ENCODE peak calls at places on chromosomes 12 and 14, in nine cellular contexts. A is BJ, V is spleen, R is H1, X is fibroblast of pulmonary artery, G is tibial artery, H is WTC11, K is nephron progenitor cell, E is heart right ventricle. N is an unnamed sample.

GRCh38 chr14:54364555-54365415 is 32.0 kb upstream of the CDKN3 start:
- DNase-seq in A (no peak), V (no peak), R (peak), X (peak), G (peak), H (no peak), K (no peak), E (peak), N (no peak)

GRCh38 chr12:95118138-95118787 is 44.8 kb upstream of the NR2C1 start:
- DNase-seq in A (peak), V (no peak), R (no peak), X (peak), G (no peak), H (no peak), K (no peak), E (no peak), N (no peak)

GRCh38 chr12:65960820-65961691 is 136.8 kb downstream of the HMGA2 start:
- DNase-seq in A (no peak), V (no peak), R (no peak), X (no peak), G (no peak), H (no peak), K (peak), E (no peak), N (no peak)

GRCh38 chr14:22819191-22819988 is 4.2 kb upstream of the SLC7A7 start:
- DNase-seq in A (peak), V (peak), R (peak), X (peak), G (peak), H (peak), K (peak), E (peak), N (no peak)

GRCh38 chr12:22499445-22499844 is 44.9 kb downstream of the C2CD5 start:
- DNase-seq in A (no peak), V (no peak), R (no peak), X (no peak), G (no peak), H (no peak), K (no peak), E (no peak), N (no peak)

GRCh38 chr12:53023-53734 is 13.4 kb upstream of the IQSEC3 start:
- DNase-seq in A (no peak), V (no peak), R (no peak), X (no peak), G (no peak), H (no peak), K (no peak), E (no peak), N (no peak)

GRCh38 chr12:46722737-46723136 is 103.1 kb downstream of the SLC38A4 start:
- DNase-seq in A (no peak), V (no peak), R (no peak), X (peak), G (no peak), H (no peak), K (no peak), E (no peak), N (no peak)

GRCh38 chr12:3540387-3541320 is 49.7 kb downstream of the PRMT8 start:
- DNase-seq in A (no peak), V (no peak), R (peak), X (no peak), G (no peak), H (no peak), K (peak), E (no peak), N (no peak)

GRCh38 chr12:51961834-51962233 is 10.3 kb downstream of the ACVR1B start:
- DNase-seq in A (no peak), V (no peak), R (no peak), X (no peak), G (no peak), H (no peak), K (no peak), E (no peak), N (no peak)

GRCh38 chr14:54366726-54367707 is 29.8 kb upstream of the CDKN3 start:
- DNase-seq in A (no peak), V (no peak), R (peak), X (peak), G (no peak), H (peak), K (no peak), E (no peak), N (no peak)

GRCh38 chr12:93176166-93176565 is 201.6 kb upstream of the NUDT4 start:
- DNase-seq in A (peak), V (no peak), R (no peak), X (peak), G (no peak), H (no peak), K (no peak), E (peak), N (no peak)

GRCh38 chr12:54587315-54587821 is 1.1 kb downstream of the PPP1R1A start:
- DNase-seq in A (no peak), V (no peak), R (no peak), X (no peak), G (peak), H (no peak), K (no peak), E (peak), N (no peak)

GRCh38 chr12:95173392-95174251 is 43.6 kb downstream of the FGD6 start:
- DNase-seq in A (peak), V (no peak), R (no peak), X (peak), G (no peak), H (no peak), K (no peak), E (peak), N (peak)

GRCh38 chr12:92136883-92137582 is 8.6 kb downstream of the BTG1 start:
- DNase-seq in A (peak), V (no peak), R (no peak), X (peak), G (no peak), H (no peak), K (no peak), E (no peak), N (no peak)

GRCh38 chr12:40262657-40263056 is 37.9 kb downstream of the LRRK2 start:
- DNase-seq in A (no peak), V (no peak), R (no peak), X (no peak), G (no peak), H (no peak), K (no peak), E (no peak), N (no peak)

GRCh38 chr12:121205491-121205890 is 4.4 kb upstream of the P2RX4 start:
- DNase-seq in A (no peak), V (no peak), R (no peak), X (no peak), G (no peak), H (no peak), K (no peak), E (no peak), N (no peak)

GRCh38 chr14:65382586-65382985 is 29.9 kb upstream of the FUT8 start:
- DNase-seq in A (no peak), V (no peak), R (no peak), X (no peak), G (no peak), H (no peak), K (no peak), E (no peak), N (no peak)

GRCh38 chr12:43749016-43749415 is 9.6 kb downstream of the PUS7L start:
- DNase-seq in A (no peak), V (no peak), R (no peak), X (no peak), G (no peak), H (no peak), K (no peak), E (no peak), N (no peak)

GRCh38 chr12:39235990-39236767 is 206.7 kb downstream of the KIF21A start:
- DNase-seq in A (no peak), V (no peak), R (no peak), X (peak), G (no peak), H (no peak), K (no peak), E (no peak), N (no peak)

GRCh38 chr14:23093993-23094665 is 807 bp downstream of the ACIN1 start:
- DNase-seq in A (no peak), V (peak), R (no peak), X (no peak), G (no peak), H (peak), K (no peak), E (no peak), N (no peak)

GRCh38 chr12:71556471-71556870 is 107.2 kb downstream of the ZFC3H1 start:
- DNase-seq in A (no peak), V (no peak), R (no peak), X (no peak), G (no peak), H (no peak), K (no peak), E (no peak), N (no peak)

GRCh38 chr14:101056446-101056845 is 152.9 kb upstream of the RTL1 start:
- DNase-seq in A (no peak), V (no peak), R (no peak), X (no peak), G (no peak), H (no peak), K (no peak), E (no peak), N (no peak)

GRCh38 chr14:101762530-101763101 is 1.1 kb downstream of the PPP2R5C start:
- DNase-seq in A (no peak), V (no peak), R (no peak), X (no peak), G (no peak), H (no peak), K (no peak), E (no peak), N (no peak)

GRCh38 chr12:122046145-122046544 is 24.5 kb downstream of the BCL7A start:
- DNase-seq in A (no peak), V (no peak), R (no peak), X (no peak), G (no peak), H (no peak), K (no peak), E (no peak), N (no peak)

GRCh38 chr14:65412881-65413738 is 580 bp downstream of the FUT8 start:
- DNase-seq in A (no peak), V (peak), R (peak), X (peak), G (peak), H (peak), K (no peak), E (peak), N (no peak)

GRCh38 chr14:51846631-51847488 is 13.6 kb upstream of the GNG2 start:
- DNase-seq in A (no peak), V (peak), R (peak), X (peak), G (peak), H (peak), K (peak), E (peak), N (no peak)

GRCh38 chr12:13816394-13816793 is 165.0 kb downstream of the GRIN2B start:
- DNase-seq in A (no peak), V (no peak), R (no peak), X (no peak), G (no peak), H (no peak), K (no peak), E (no peak), N (no peak)

GRCh38 chr12:130761537-130762318 is 45.6 kb upstream of the RIMBP2 start:
- DNase-seq in A (no peak), V (peak), R (peak), X (peak), G (no peak), H (peak), K (peak), E (peak), N (no peak)

GRCh38 chr14:67426161-67426560 is 14.2 kb upstream of the PLEK2 start:
- DNase-seq in A (no peak), V (no peak), R (no peak), X (no peak), G (no peak), H (no peak), K (no peak), E (no peak), N (no peak)

GRCh38 chr12:95998611-95999300 is 2.6 kb upstream of the HAL start:
- DNase-seq in A (no peak), V (no peak), R (no peak), X (peak), G (no peak), H (peak), K (peak), E (peak), N (no peak)

GRCh38 chr14:105123981-105124836 is 44.4 kb downstream of the JAG2 start:
- DNase-seq in A (no peak), V (no peak), R (no peak), X (no peak), G (no peak), H (no peak), K (no peak), E (no peak), N (no peak)

GRCh38 chr12:27530157-27530922 is 6.3 kb downstream of the PPFIBP1 start:
- DNase-seq in A (no peak), V (no peak), R (no peak), X (no peak), G (no peak), H (no peak), K (no peak), E (no peak), N (no peak)

GRCh38 chr12:19779393-19780056 is 340.2 kb downstream of the AEBP2 start:
- DNase-seq in A (no peak), V (peak), R (peak), X (peak), G (no peak), H (peak), K (peak), E (peak), N (no peak)
- TF ChIP-seq CTCF in A (no peak), V (no peak), R (peak), X (no peak), G (peak), H (no peak), K (no peak), E (peak), N (no peak)

GRCh38 chr12:10613334-10614055 is at the start of gene MAGOHB:
- DNase-seq in A (peak), V (peak), R (peak), X (peak), G (peak), H (peak), K (peak), E (peak), N (peak)
- TF ChIP-seq CTCF in A (no peak), V (no peak), R (no peak), X (no peak), G (no peak), H (no peak), K (no peak), E (no peak), N (no peak)

GRCh38 chr14:69237584-69237983 is 22.4 kb upstream of the GALNT16 start:
- DNase-seq in A (no peak), V (no peak), R (peak), X (no peak), G (no peak), H (no peak), K (no peak), E (no peak), N (no peak)
- TF ChIP-seq CTCF in A (no peak), V (no peak), R (no peak), X (no peak), G (no peak), H (no peak), K (no peak), E (no peak), N (no peak)

GRCh38 chr14:69483765-69484443 is 624 bp upstream of the PLEKHD1 start:
- DNase-seq in A (no peak), V (no peak), R (no peak), X (no peak), G (no peak), H (peak), K (peak), E (no peak), N (no peak)
- TF ChIP-seq CTCF in A (no peak), V (no peak), R (no peak), X (no peak), G (no peak), H (no peak), K (no peak), E (no peak), N (no peak)